ENCODE peak calls at places on chromosome X, in six cellular contexts. One of them, this sample, is unnamed.

GRCh38 chrX:123964155-123964554 is 2.6 kb downstream of the STAG2 start:
- DNase-seq in GM23248: peak; percentile 61
- DNase-seq in activated CD4-positive, alpha-beta T cell treated with anti-CD3 and anti-CD28 coated beads, Interleukin-2, amount 50 U/mL, for 1 hour: no peak
- DNase-seq in mammary epithelial cell: no peak
- DNase-seq in fibroblast of lung: peak; percentile 62
- DNase-seq in HT1080: no peak
- DNase-seq in this sample: peak; percentile 42

GRCh38 chrX:53320543-53321215 is 39.3 kb upstream of the IQSEC2 start:
- DNase-seq in GM23248: peak; percentile 35
- DNase-seq in activated CD4-positive, alpha-beta T cell treated with anti-CD3 and anti-CD28 coated beads, Interleukin-2, amount 50 U/mL, for 1 hour: peak; percentile 13
- DNase-seq in mammary epithelial cell: no peak
- DNase-seq in fibroblast of lung: no peak
- DNase-seq in HT1080: no peak
- DNase-seq in this sample: peak; percentile 18

GRCh38 chrX:70970482-70970999 is 39.6 kb upstream of the SLC7A3 start:
- DNase-seq in GM23248: peak; percentile 47
- DNase-seq in activated CD4-positive, alpha-beta T cell treated with anti-CD3 and anti-CD28 coated beads, Interleukin-2, amount 50 U/mL, for 1 hour: no peak
- DNase-seq in mammary epithelial cell: peak; percentile 7
- DNase-seq in fibroblast of lung: peak; percentile 36
- DNase-seq in HT1080: peak; percentile 13
- DNase-seq in this sample: peak; percentile 46

GRCh38 chrX:42746606-42747005 is 31.4 kb downstream of the PPP1R2C start:
- DNase-seq in GM23248: peak; percentile 23
- DNase-seq in activated CD4-positive, alpha-beta T cell treated with anti-CD3 and anti-CD28 coated beads, Interleukin-2, amount 50 U/mL, for 1 hour: no peak
- DNase-seq in mammary epithelial cell: no peak
- DNase-seq in fibroblast of lung: peak; percentile 65
- DNase-seq in HT1080: peak; percentile 11
- DNase-seq in this sample: no peak

GRCh38 chrX:23736030-23736429 is 7.0 kb downstream of the ACOT9 start:
- DNase-seq in GM23248: no peak
- DNase-seq in activated CD4-positive, alpha-beta T cell treated with anti-CD3 and anti-CD28 coated beads, Interleukin-2, amount 50 U/mL, for 1 hour: no peak
- DNase-seq in mammary epithelial cell: no peak
- DNase-seq in fibroblast of lung: no peak
- DNase-seq in HT1080: no peak
- DNase-seq in this sample: no peak

GRCh38 chrX:10582215-10582733 is 38.1 kb downstream of the MID1 start:
- DNase-seq in GM23248: peak; percentile 31
- DNase-seq in activated CD4-positive, alpha-beta T cell treated with anti-CD3 and anti-CD28 coated beads, Interleukin-2, amount 50 U/mL, for 1 hour: no peak
- DNase-seq in mammary epithelial cell: no peak
- DNase-seq in fibroblast of lung: peak; percentile 34
- DNase-seq in HT1080: peak; percentile 3
- DNase-seq in this sample: peak; percentile 21

GRCh38 chrX:20352504-20352903 is 85.8 kb upstream of the RPS6KA3 start:
- DNase-seq in GM23248: no peak
- DNase-seq in activated CD4-positive, alpha-beta T cell treated with anti-CD3 and anti-CD28 coated beads, Interleukin-2, amount 50 U/mL, for 1 hour: no peak
- DNase-seq in mammary epithelial cell: no peak
- DNase-seq in fibroblast of lung: no peak
- DNase-seq in HT1080: no peak
- DNase-seq in this sample: no peak

GRCh38 chrX:109740076-109740809 is 7.2 kb upstream of the ACSL4 start:
- DNase-seq in GM23248: peak; percentile 38
- DNase-seq in activated CD4-positive, alpha-beta T cell treated with anti-CD3 and anti-CD28 coated beads, Interleukin-2, amount 50 U/mL, for 1 hour: no peak
- DNase-seq in mammary epithelial cell: peak; percentile 65
- DNase-seq in fibroblast of lung: peak; percentile 71
- DNase-seq in HT1080: no peak
- DNase-seq in this sample: peak; percentile 13

GRCh38 chrX:56783450-56783831 is 54.4 kb downstream of the NBDY start:
- DNase-seq in GM23248: no peak
- DNase-seq in activated CD4-positive, alpha-beta T cell treated with anti-CD3 and anti-CD28 coated beads, Interleukin-2, amount 50 U/mL, for 1 hour: no peak
- DNase-seq in mammary epithelial cell: peak; percentile 63
- DNase-seq in fibroblast of lung: no peak
- DNase-seq in HT1080: no peak
- DNase-seq in this sample: no peak

GRCh38 chrX:88940904-88941303 is 193.9 kb downstream of the CPXCR1 start:
- DNase-seq in GM23248: no peak
- DNase-seq in activated CD4-positive, alpha-beta T cell treated with anti-CD3 and anti-CD28 coated beads, Interleukin-2, amount 50 U/mL, for 1 hour: no peak
- DNase-seq in mammary epithelial cell: no peak
- DNase-seq in fibroblast of lung: no peak
- DNase-seq in HT1080: no peak
- DNase-seq in this sample: no peak